ENCODE peak calls at places on chromosomes 13 and 19, in eight cellular contexts. S is K562; U is keratinocyte; W is esophagus squamous epithelium; D is CD8-positive, alpha-beta memory T cell; M is substantia nigra; Y is cardiac muscle cell; A is right atrium auricular region. I is an unnamed sample.

GRCh38 chr13:23384111-23384510 is 49.4 kb downstream of the SACS start:
- DNase-seq in S (no peak), U (no peak), W (no peak), D (no peak), M (no peak), Y (no peak), A (no peak), I (no peak)

GRCh38 chr19:49333426-49334288 is 1.5 kb upstream of the CD37 start:
- DNase-seq in S (no peak), U (no peak), W (no peak), D (peak), M (no peak), Y (peak), A (no peak), I (no peak)

GRCh38 chr19:49677901-49678674 is 1.0 kb downstream of the PRMT1 start:
- DNase-seq in S (peak), U (no peak), W (no peak), D (peak), M (peak), Y (peak), A (peak), I (no peak)

GRCh38 chr19:19232231-19232630 is 20.5 kb downstream of the NCAN start:
- DNase-seq in S (no peak), U (no peak), W (no peak), D (no peak), M (no peak), Y (no peak), A (no peak), I (no peak)

GRCh38 chr13:54210397-54211050 is 1181.9 kb downstream of the OLFM4 start:
- DNase-seq in S (no peak), U (peak), W (no peak), D (no peak), M (no peak), Y (no peak), A (no peak), I (no peak)

GRCh38 chr19:54418030-54418929 is 3.0 kb downstream of the TTYH1 start:
- DNase-seq in S (no peak), U (no peak), W (no peak), D (no peak), M (peak), Y (peak), A (no peak), I (no peak)

GRCh38 chr13:77465595-77466195 is 69.8 kb upstream of the SCEL start:
- DNase-seq in S (no peak), U (no peak), W (no peak), D (no peak), M (no peak), Y (no peak), A (no peak), I (no peak)

GRCh38 chr19:6402834-6403608 is 10.1 kb upstream of the GTF2F1 start:
- DNase-seq in S (no peak), U (no peak), W (no peak), D (no peak), M (peak), Y (peak), A (no peak), I (no peak)

GRCh38 chr19:57233207-57233606 is 2.4 kb downstream of the AURKC start:
- DNase-seq in S (no peak), U (no peak), W (no peak), D (no peak), M (no peak), Y (no peak), A (peak), I (no peak)

GRCh38 chr19:16153582-16154336 is 10.3 kb downstream of the HSH2D start:
- DNase-seq in S (peak), U (no peak), W (no peak), D (no peak), M (no peak), Y (no peak), A (no peak), I (no peak)

GRCh38 chr13:94711561-94712286 is 621 bp downstream of the SOX21 start:
- DNase-seq in S (peak), U (no peak), W (no peak), D (no peak), M (no peak), Y (peak), A (no peak), I (no peak)

GRCh38 chr19:20259615-20260014 is 92.6 kb downstream of the ZNF486 start:
- DNase-seq in S (no peak), U (no peak), W (no peak), D (no peak), M (no peak), Y (no peak), A (no peak), I (peak)

GRCh38 chr13:86324191-86324590 is 525.0 kb upstream of the SLITRK6 start:
- DNase-seq in S (no peak), U (no peak), W (no peak), D (no peak), M (no peak), Y (no peak), A (no peak), I (no peak)

GRCh38 chr13:52085416-52085815 is 43.5 kb downstream of the NEK5 start:
- DNase-seq in S (no peak), U (peak), W (no peak), D (no peak), M (no peak), Y (peak), A (no peak), I (no peak)

GRCh38 chr13:36766295-36766694 is 52.7 kb upstream of the RFXAP start:
- DNase-seq in S (no peak), U (no peak), W (no peak), D (no peak), M (no peak), Y (peak), A (no peak), I (no peak)

GRCh38 chr19:10069046-10069445 is 17.1 kb upstream of the SHFL start:
- DNase-seq in S (no peak), U (no peak), W (no peak), D (no peak), M (no peak), Y (no peak), A (no peak), I (no peak)

GRCh38 chr19:1482361-1483066 is 3.5 kb upstream of the C19orf25 start:
- DNase-seq in S (no peak), U (no peak), W (no peak), D (no peak), M (no peak), Y (no peak), A (no peak), I (no peak)

GRCh38 chr13:83867708-83868107 is 14.6 kb downstream of the SLITRK1 start:
- DNase-seq in S (no peak), U (no peak), W (no peak), D (no peak), M (no peak), Y (no peak), A (no peak), I (no peak)

GRCh38 chr13:73861136-73861535 is 273.1 kb downstream of the KLF12 start:
- DNase-seq in S (no peak), U (no peak), W (no peak), D (no peak), M (no peak), Y (no peak), A (no peak), I (no peak)

GRCh38 chr19:46341937-46342336 is 5.0 kb upstream of the PPP5C start:
- DNase-seq in S (no peak), U (no peak), W (no peak), D (no peak), M (no peak), Y (no peak), A (no peak), I (no peak)

GRCh38 chr13:30020726-30021312 is 170.4 kb upstream of the UBL3 start:
- DNase-seq in S (no peak), U (peak), W (no peak), D (no peak), M (no peak), Y (no peak), A (no peak), I (no peak)

GRCh38 chr19:5645409-5645808 is 22.5 kb downstream of the SAFB start:
- DNase-seq in S (no peak), U (no peak), W (no peak), D (no peak), M (no peak), Y (no peak), A (no peak), I (no peak)

GRCh38 chr13:97005631-97006262 is 11.5 kb upstream of the OXGR1 start:
- DNase-seq in S (no peak), U (peak), W (no peak), D (no peak), M (no peak), Y (peak), A (no peak), I (no peak)

GRCh38 chr13:93416943-93417342 is 190.3 kb downstream of the GPC6 start:
- DNase-seq in S (no peak), U (no peak), W (no peak), D (no peak), M (no peak), Y (no peak), A (no peak), I (no peak)

GRCh38 chr19:55383789-55384575 is at the start of gene TMEM238:
- DNase-seq in S (peak), U (no peak), W (no peak), D (peak), M (peak), Y (peak), A (no peak), I (no peak)

GRCh38 chr19:35470128-35470527 is 20.1 kb downstream of the KRTDAP start:
- DNase-seq in S (no peak), U (no peak), W (no peak), D (no peak), M (no peak), Y (no peak), A (no peak), I (no peak)

GRCh38 chr19:41917676-41918075 is 10.6 kb downstream of the ERFL start:
- DNase-seq in S (no peak), U (no peak), W (no peak), D (no peak), M (no peak), Y (no peak), A (no peak), I (no peak)

GRCh38 chr19:8395621-8396082 is 5.5 kb downstream of the RAB11B start:
- DNase-seq in S (no peak), U (no peak), W (no peak), D (no peak), M (no peak), Y (no peak), A (no peak), I (no peak)
- H3K27ac ChIP-seq in S (no peak), U (no peak), W (peak), D (no peak), M (peak), Y (no peak), A (peak), I (no peak)

GRCh38 chr19:34356875-34357274 is 8.1 kb upstream of the GPI start:
- DNase-seq in S (no peak), U (no peak), W (no peak), D (no peak), M (no peak), Y (no peak), A (no peak), I (no peak)

GRCh38 chr19:34355201-34355600 is 9.8 kb upstream of the GPI start:
- DNase-seq in S (no peak), U (no peak), W (no peak), D (no peak), M (no peak), Y (no peak), A (no peak), I (no peak)

GRCh38 chr19:34350161-34350561 is 14.8 kb upstream of the GPI start:
- DNase-seq in S (no peak), U (no peak), W (no peak), D (peak), M (no peak), Y (no peak), A (no peak), I (no peak)

GRCh38 chr19:34351382-34351802 is 13.6 kb upstream of the GPI start:
- DNase-seq in S (no peak), U (no peak), W (no peak), D (peak), M (no peak), Y (no peak), A (no peak), I (no peak)

DNA sequence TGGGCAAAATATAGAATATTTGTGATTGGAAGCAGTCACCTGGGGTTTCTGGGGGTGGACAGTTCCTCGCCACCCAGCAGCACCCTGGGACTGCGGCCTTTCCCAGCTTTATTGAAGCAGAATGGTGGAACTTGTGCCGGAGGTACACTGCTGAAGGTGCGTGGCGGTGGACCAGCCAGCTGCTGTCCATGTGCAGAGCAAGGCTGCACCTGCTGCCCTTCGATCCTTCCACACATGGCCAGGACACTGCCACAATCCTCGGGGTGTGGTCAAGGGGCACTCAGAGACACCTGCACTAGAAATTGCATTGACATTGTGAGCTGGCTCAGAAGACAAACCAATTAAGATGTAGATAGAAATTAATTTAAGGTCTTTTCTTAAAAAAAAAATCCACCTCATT is 11.4 kb upstream of the GPI start:
- DNase-seq in S (no peak), U (no peak), W (no peak), D (no peak), M (no peak), Y (no peak), A (no peak), I (no peak)
- H3K27ac ChIP-seq in S (no peak), U (no peak), W (no peak), D (no peak), M (no peak), Y (no peak), A (no peak), I (no peak)

GRCh38 chr19:23391239-23391638 is 4.0 kb downstream of the ZNF91 start:
- DNase-seq in S (no peak), U (no peak), W (no peak), D (no peak), M (no peak), Y (no peak), A (no peak), I (no peak)

GRCh38 chr19:23395041-23395721 is at the start of gene ZNF91:
- DNase-seq in S (peak), U (peak), W (peak), D (peak), M (peak), Y (peak), A (peak), I (peak)

GRCh38 chr19:23392706-23393105 is 2.6 kb downstream of the ZNF91 start:
- DNase-seq in S (no peak), U (no peak), W (no peak), D (no peak), M (no peak), Y (no peak), A (no peak), I (no peak)

GRCh38 chr19:23393121-23393520 is 2.1 kb downstream of the ZNF91 start:
- DNase-seq in S (no peak), U (no peak), W (no peak), D (no peak), M (no peak), Y (no peak), A (no peak), I (no peak)
- H3K27ac ChIP-seq in S (no peak), U (no peak), W (peak), D (no peak), M (no peak), Y (no peak), A (peak), I (no peak)

DNA sequence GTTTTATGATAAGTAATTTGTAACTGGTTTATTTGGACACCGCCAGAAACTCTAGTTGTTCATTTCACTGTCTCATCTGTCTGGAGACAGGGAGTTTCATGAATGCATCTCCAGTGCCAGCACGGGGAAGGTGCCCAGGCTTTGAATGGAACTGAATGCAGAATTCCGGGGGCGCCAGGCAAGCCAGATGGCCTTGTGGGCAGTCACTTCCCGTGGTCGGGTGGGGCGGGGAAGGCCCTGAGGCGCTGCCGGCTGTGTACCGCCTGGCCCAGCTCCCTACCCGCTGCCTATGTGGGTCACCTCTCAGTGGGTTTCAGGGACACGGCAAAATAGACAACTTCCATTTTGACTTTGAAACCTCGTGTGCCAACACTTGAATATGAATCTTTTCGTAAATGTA is 28.8 kb upstream of the MCF2L start:
- DNase-seq in S (no peak), U (no peak), W (no peak), D (no peak), M (peak), Y (no peak), A (no peak), I (no peak)
- H3K27ac ChIP-seq in S (no peak), U (no peak), W (no peak), D (no peak), M (no peak), Y (no peak), A (no peak), I (no peak)

GRCh38 chr13:99008577-99008976 is 30.7 kb upstream of the DOCK9 start:
- DNase-seq in S (peak), U (no peak), W (no peak), D (no peak), M (no peak), Y (no peak), A (no peak), I (no peak)
- H3K27ac ChIP-seq in S (no peak), U (peak), W (no peak), D (no peak), M (no peak), Y (no peak), A (no peak), I (no peak)

GRCh38 chr19:3185482-3186376 is at the start of gene NCLN:
- DNase-seq in S (peak), U (peak), W (peak), D (peak), M (peak), Y (peak), A (peak), I (peak)
- H3K27ac ChIP-seq in S (peak), U (peak), W (peak), D (peak), M (peak), Y (peak), A (peak), I (no peak)

DNA sequence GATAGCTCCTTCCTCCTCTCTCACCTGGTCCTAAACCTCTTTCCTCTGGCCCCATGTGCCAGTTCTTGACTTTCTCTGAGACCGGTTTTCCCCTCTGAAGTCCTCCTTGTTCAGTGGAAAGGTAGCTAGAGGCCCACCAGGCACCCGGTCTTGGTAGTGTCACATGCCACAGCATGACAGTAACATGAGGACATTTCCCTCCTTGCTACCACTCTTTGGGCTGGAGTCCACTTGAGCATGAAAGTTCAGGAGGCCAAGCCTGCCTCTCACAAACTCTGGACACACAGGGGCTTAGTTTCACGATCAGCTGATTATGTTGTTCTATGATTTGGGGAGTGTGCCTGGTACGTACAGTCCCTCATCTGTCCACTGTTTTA is 45.6 kb downstream of the NFIX start:
- DNase-seq in S (no peak), U (no peak), W (no peak), D (no peak), M (no peak), Y (no peak), A (no peak), I (no peak)
- H3K27ac ChIP-seq in S (no peak), U (peak), W (peak), D (no peak), M (peak), Y (no peak), A (peak), I (no peak)

GRCh38 chr19:39475748-39476147 is 4.9 kb upstream of the TIMM50 start:
- DNase-seq in S (no peak), U (no peak), W (no peak), D (no peak), M (no peak), Y (no peak), A (no peak), I (no peak)
- H3K27ac ChIP-seq in S (no peak), U (no peak), W (no peak), D (no peak), M (no peak), Y (no peak), A (no peak), I (no peak)

DNA sequence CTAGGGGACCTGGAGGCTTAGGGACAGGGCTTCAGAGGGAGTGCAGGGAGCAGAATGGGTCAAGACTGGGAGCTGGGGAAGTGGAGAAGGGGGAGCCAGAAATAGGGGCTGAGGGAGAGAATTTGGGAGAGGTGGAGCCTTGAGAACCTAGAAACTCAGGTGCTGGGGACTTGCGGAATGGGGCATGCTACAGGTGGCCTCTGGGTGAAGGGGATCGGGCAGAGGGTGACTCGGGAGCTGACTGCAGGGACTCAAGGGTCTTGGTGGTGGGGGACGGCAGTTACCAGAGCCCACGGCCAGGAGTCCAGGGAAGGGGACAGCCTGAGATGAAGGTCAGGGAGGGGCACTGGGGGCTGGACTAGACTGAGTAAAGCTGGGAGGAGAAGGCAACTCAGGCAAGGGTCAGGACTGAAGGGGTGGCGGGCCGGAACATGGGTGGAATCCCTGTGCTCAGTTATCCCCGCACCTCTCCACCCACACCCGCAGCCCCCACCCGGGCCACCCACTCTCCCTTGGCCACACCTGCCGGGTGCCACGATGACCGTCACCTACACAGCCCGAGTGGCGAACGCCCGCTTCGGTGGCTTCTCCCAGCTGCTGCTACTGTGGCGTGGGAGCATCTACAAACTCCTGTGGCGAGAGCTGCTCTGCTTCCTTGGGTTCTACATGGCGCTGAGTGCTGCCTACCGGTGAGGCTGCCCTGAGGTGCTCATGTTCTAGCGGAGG is 628 bp downstream of the BEST2 start:
- DNase-seq in S (no peak), U (no peak), W (no peak), D (no peak), M (no peak), Y (no peak), A (no peak), I (no peak)
- H3K27ac ChIP-seq in S (no peak), U (no peak), W (no peak), D (no peak), M (no peak), Y (no peak), A (no peak), I (no peak)